ENCODE peak calls at places on chromosomes 7 and 10, in ten cellular contexts. I, V, T, N, H, L, P, W, C and J are unnamed samples.

GRCh38 chr10:59536151-59536550 is 173.5 kb downstream of the SLC16A9 start:
- DNase-seq in V (no peak), W (no peak), P (no peak), L (no peak), T (peak; percentile 56), C (no peak), H (no peak), N (no peak), I (peak; percentile 91), J (no peak)

GRCh38 chr10:49075743-49076142 is 39.6 kb downstream of the VSTM4 start:
- DNase-seq in P (no peak), H (no peak), N (peak; percentile 28), I (no peak), W (no peak), L (no peak), T (no peak), C (no peak), V (no peak), J (no peak)

GRCh38 chr7:9029671-9030070 is 596.3 kb downstream of the NXPH1 start:
- DNase-seq in V (no peak), I (no peak), L (no peak), H (no peak), N (no peak), C (no peak), T (no peak), W (no peak), P (no peak), J (no peak)

GRCh38 chr7:116672596-116673503 is 854 bp downstream of the MET start:
- DNase-seq in N (peak; percentile 67), V (no peak), H (no peak), C (no peak), T (no peak), W (no peak), I (no peak), L (peak; percentile 12), P (no peak), J (no peak)

GRCh38 chr7:50182734-50183133 is 89.7 kb upstream of the ZPBP start:
- DNase-seq in T (no peak), N (peak; percentile 47), L (no peak), I (no peak), C (no peak), P (no peak), H (no peak), W (no peak), V (no peak), J (no peak)

GRCh38 chr7:66150471-66150870 is 35.8 kb downstream of the CRCP start:
- DNase-seq in L (no peak), P (no peak), I (peak; percentile 90), V (no peak), H (no peak), W (no peak), N (no peak), T (peak; percentile 67), C (no peak), J (no peak)

GRCh38 chr7:95607477-95608010 is 11.2 kb upstream of the PDK4 start:
- DNase-seq in W (no peak), T (no peak), C (no peak), N (no peak), V (no peak), P (no peak), L (no peak), I (no peak), H (no peak), J (no peak)

GRCh38 chr7:116726713-116727431 is 54.9 kb downstream of the MET start:
- DNase-seq in I (peak; percentile 26), T (no peak), P (no peak), N (no peak), L (no peak), C (no peak), H (no peak), W (no peak), V (no peak), J (no peak)

GRCh38 chr7:50333266-50333665 is 28.8 kb downstream of the IKZF1 start:
- DNase-seq in V (no peak), P (no peak), L (no peak), I (no peak), H (no peak), T (no peak), N (peak; percentile 59), C (no peak), W (no peak), J (no peak)

GRCh38 chr10:7817984-7818294 is 366 bp upstream of the TAF3 start:
- DNase-seq in I (no peak), P (no peak), H (no peak), N (no peak), L (no peak), C (peak; percentile 2), V (no peak), T (no peak), W (no peak), J (no peak)

GRCh38 chr10:7818295-7819125 is at the start of gene TAF3:
- DNase-seq in L (peak; percentile 99), H (peak; percentile 70), C (peak; percentile 86), T (peak; percentile 59), P (peak; percentile 18), N (peak; percentile 97), I (peak; percentile 87), V (peak; percentile 92), W (peak; percentile 91), J (peak; percentile 42)

GRCh38 chr10:7817576-7817975 is 729 bp upstream of the TAF3 start:
- DNase-seq in N (peak; percentile 65), V (no peak), P (no peak), L (peak; percentile 55), W (no peak), T (no peak), I (no peak), C (no peak), H (no peak), J (no peak)

GRCh38 chr10:7824251-7824650 is 5.9 kb downstream of the TAF3 start:
- DNase-seq in L (no peak), P (no peak), H (no peak), V (no peak), N (no peak), C (no peak), I (no peak), T (no peak), W (no peak), J (no peak)

GRCh38 chr10:7819126-7819470 is 793 bp downstream of the TAF3 start:
- DNase-seq in N (peak; percentile 76), W (no peak), T (peak; percentile 16), I (peak; percentile 59), L (peak; percentile 60), V (no peak), H (no peak), P (peak; percentile 22), C (peak; percentile 13), J (peak; percentile 4)
- TF ChIP-seq CTCF in N (peak; percentile 46), W (peak; percentile 48), T (peak; percentile 69), I (peak; percentile 52), L (peak; percentile 71), V (peak; percentile 35), H (peak; percentile 60), P (no peak), C (no peak), J (peak; percentile 52)

DNA sequence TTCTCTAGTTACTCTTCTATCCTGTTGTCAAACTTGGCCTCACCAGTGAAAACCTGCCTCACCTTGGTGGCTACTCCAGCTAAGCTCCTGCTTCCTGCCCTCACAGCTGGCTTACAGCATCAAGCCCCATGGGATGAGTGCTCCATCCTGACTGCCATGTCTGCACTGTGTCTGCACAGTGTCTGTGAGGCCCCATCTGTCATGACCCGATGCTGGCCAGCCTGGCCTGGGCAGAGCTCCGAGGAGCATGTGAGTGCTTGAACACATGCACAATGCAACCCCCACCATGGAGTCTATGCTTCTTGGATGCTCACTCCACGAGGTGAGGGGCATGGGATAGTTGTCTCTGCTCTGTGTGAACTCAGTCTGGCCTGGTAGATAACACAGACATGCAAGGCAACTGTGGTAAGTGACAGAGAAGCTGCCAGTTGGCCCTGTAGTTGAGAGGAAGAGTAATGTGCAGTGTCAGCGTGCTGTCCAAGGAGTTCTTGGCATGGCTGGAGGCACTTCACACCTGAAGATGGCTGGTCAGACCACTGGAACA is 207.1 kb upstream of the ZNF32 start:
- DNase-seq in L (no peak), T (no peak), C (no peak), P (no peak), V (no peak), N (no peak), H (no peak), W (no peak), I (peak; percentile 74), J (no peak)
- TF ChIP-seq CTCF in L (no peak), T (no peak), C (no peak), P (no peak), V (no peak), N (no peak), H (no peak), W (no peak), I (no peak), J (no peak)

GRCh38 chr7:99623702-99624447 is 7.1 kb downstream of the ZSCAN25 start:
- DNase-seq in C (no peak), I (no peak), P (no peak), W (no peak), L (no peak), V (no peak), T (no peak), N (no peak), H (no peak), J (no peak)

GRCh38 chr7:99624487-99624886 is 7.7 kb downstream of the ZSCAN25 start:
- DNase-seq in W (no peak), N (no peak), L (no peak), V (no peak), I (no peak), C (no peak), T (no peak), P (no peak), H (no peak), J (no peak)

GRCh38 chr7:99621271-99621670 is 4.5 kb downstream of the ZSCAN25 start:
- DNase-seq in I (no peak), L (no peak), C (no peak), T (no peak), H (no peak), W (no peak), V (no peak), P (no peak), N (no peak), J (no peak)

GRCh38 chr7:99623091-99623693 is 6.4 kb downstream of the ZSCAN25 start:
- DNase-seq in H (no peak), V (no peak), N (no peak), L (no peak), T (no peak), C (no peak), P (no peak), W (no peak), I (no peak), J (no peak)

DNA sequence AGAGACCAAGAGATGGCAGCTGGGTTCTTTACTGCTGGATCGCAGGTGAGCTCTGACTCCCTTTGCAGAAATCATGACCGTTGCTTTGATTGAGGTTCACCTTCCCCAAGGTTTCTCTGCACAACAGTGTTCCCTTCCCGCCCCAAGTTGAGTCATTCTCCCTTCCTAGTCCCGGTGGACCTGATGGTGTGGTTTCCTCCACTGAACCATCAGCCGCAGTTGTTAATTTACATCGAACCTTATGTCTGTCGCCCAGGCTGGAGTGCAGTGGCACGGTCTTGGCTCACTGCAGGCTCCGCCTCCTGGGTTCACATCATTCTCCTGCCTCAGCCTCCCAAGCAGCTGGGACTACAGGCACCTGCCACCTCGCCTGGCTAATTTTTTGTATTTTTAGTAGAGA is 5.8 kb downstream of the ZSCAN25 start:
- DNase-seq in T (no peak), H (no peak), P (no peak), C (no peak), I (no peak), W (no peak), N (no peak), L (no peak), V (no peak), J (no peak)
- TF ChIP-seq CTCF in T (no peak), H (no peak), P (no peak), C (no peak), I (no peak), W (no peak), N (no peak), L (no peak), V (no peak), J (no peak)

GRCh38 chr10:3538291-3538849 is 246.6 kb downstream of the KLF6 start:
- DNase-seq in H (peak; percentile 45), I (peak; percentile 15), L (peak; percentile 25), W (no peak), N (no peak), P (no peak), V (no peak), T (no peak), C (no peak), J (no peak)
- TF ChIP-seq CTCF in H (no peak), I (no peak), L (no peak), W (no peak), N (no peak), P (no peak), V (no peak), T (no peak), C (no peak), J (no peak)